ENCODE peak calls at places on chromosomes 11 and 22, in seven cellular contexts. S is choroid plexus epithelial cell, B is glutamatergic neuron, T is cardiac fibroblast, W is H1, D is heart left ventricle, A is heart right ventricle. K is an unnamed sample.

GRCh38 chr11:73244589-73245240 is 26.6 kb downstream of the P2RY2 start:
- DNase-seq in S (no peak), B (no peak), T (no peak), W (no peak), D (no peak), A (no peak), K (no peak)

GRCh38 chr11:134414772-134415765 is 3.0 kb upstream of the B3GAT1 start:
- DNase-seq in S (no peak), B (no peak), T (no peak), W (no peak), D (no peak), A (no peak), K (no peak)

GRCh38 chr11:2251138-2251537 is 19.2 kb downstream of the ASCL2 start:
- DNase-seq in S (no peak), B (no peak), T (no peak), W (no peak), D (no peak), A (no peak), K (no peak)

GRCh38 chr22:45997775-45998637 is 21.0 kb upstream of the WNT7B start:
- DNase-seq in S (no peak), B (no peak), T (no peak), W (no peak), D (no peak), A (no peak), K (no peak)

GRCh38 chr11:120149246-120149645 is 11.3 kb upstream of the TRIM29 start:
- DNase-seq in S (no peak), B (no peak), T (no peak), W (no peak), D (no peak), A (no peak), K (no peak)

GRCh38 chr22:34055525-34056200 is 135.4 kb upstream of the LARGE1 start:
- DNase-seq in S (no peak), B (peak), T (no peak), W (peak), D (no peak), A (no peak), K (no peak)

GRCh38 chr22:38950527-38951111 is 6.8 kb upstream of the APOBEC3A start:
- DNase-seq in S (no peak), B (no peak), T (no peak), W (no peak), D (no peak), A (no peak), K (no peak)

GRCh38 chr22:19287076-19287724 is 4.3 kb downstream of the CLTCL1 start:
- DNase-seq in S (peak), B (no peak), T (no peak), W (no peak), D (no peak), A (no peak), K (no peak)

GRCh38 chr22:37782340-37783168 is 25.2 kb upstream of the GCAT start:
- DNase-seq in S (no peak), B (no peak), T (no peak), W (no peak), D (no peak), A (no peak), K (no peak)

GRCh38 chr11:100677796-100678195 is 9.3 kb upstream of the ARHGAP42 start:
- DNase-seq in S (no peak), B (no peak), T (no peak), W (no peak), D (no peak), A (no peak), K (no peak)

GRCh38 chr11:108198833-108199232 is 23.6 kb downstream of the NPAT start:
- DNase-seq in S (no peak), B (no peak), T (no peak), W (no peak), D (no peak), A (no peak), K (no peak)

GRCh38 chr22:44947029-44947428 is 62.8 kb downstream of the PHF21B start:
- DNase-seq in S (no peak), B (no peak), T (no peak), W (no peak), D (no peak), A (no peak), K (no peak)

GRCh38 chr11:63613517-63614135 is 607 bp downstream of the PLAAT3 start:
- DNase-seq in S (no peak), B (peak), T (peak), W (peak), D (peak), A (peak), K (peak)

GRCh38 chr22:19763141-19764049 is 2.8 kb downstream of the TBX1 start:
- DNase-seq in S (no peak), B (no peak), T (no peak), W (no peak), D (no peak), A (no peak), K (no peak)

GRCh38 chr11:44733877-44734276 is 7.1 kb downstream of the TSPAN18 start:
- DNase-seq in S (no peak), B (no peak), T (no peak), W (no peak), D (no peak), A (no peak), K (no peak)

GRCh38 chr22:22703715-22704114 is 59.3 kb downstream of the GGTLC2 start:
- DNase-seq in S (peak), B (no peak), T (peak), W (no peak), D (no peak), A (no peak), K (no peak)

GRCh38 chr11:85171648-85172257 is 455.4 kb downstream of the DLG2 start:
- DNase-seq in S (peak), B (no peak), T (no peak), W (no peak), D (no peak), A (no peak), K (no peak)

GRCh38 chr11:1640076-1640946 is 10.7 kb downstream of the KRTAP5-5 start:
- DNase-seq in S (peak), B (peak), T (peak), W (peak), D (no peak), A (no peak), K (no peak)

GRCh38 chr11:82980292-82980691 is 78.8 kb downstream of the DDIAS start:
- DNase-seq in S (peak), B (no peak), T (peak), W (no peak), D (no peak), A (no peak), K (no peak)

GRCh38 chr22:37001826-37002225 is 17.4 kb downstream of the TST start:
- DNase-seq in S (no peak), B (no peak), T (no peak), W (no peak), D (no peak), A (no peak), K (no peak)

GRCh38 chr11:34585870-34586654 is 34.8 kb upstream of the EHF start:
- DNase-seq in S (peak), B (no peak), T (peak), W (no peak), D (no peak), A (no peak), K (no peak)

GRCh38 chr11:130390071-130390758 is 38.2 kb downstream of the ADAMTS8 start:
- DNase-seq in S (peak), B (no peak), T (peak), W (no peak), D (no peak), A (no peak), K (no peak)

GRCh38 chr11:48210052-48210451 is 6.6 kb upstream of the OR4B1 start:
- DNase-seq in S (peak), B (no peak), T (no peak), W (no peak), D (no peak), A (no peak), K (no peak)

GRCh38 chr11:61061081-61061826 is 41.0 kb upstream of the CD5 start:
- DNase-seq in S (peak), B (no peak), T (no peak), W (no peak), D (no peak), A (no peak), K (no peak)

GRCh38 chr22:49660794-49661781 is 166.6 kb downstream of the BRD1 start:
- DNase-seq in S (no peak), B (no peak), T (no peak), W (no peak), D (peak), A (no peak), K (peak)

GRCh38 chr11:111963786-111964385 is 26.7 kb downstream of the DIXDC1 start:
- DNase-seq in S (no peak), B (no peak), T (no peak), W (no peak), D (no peak), A (no peak), K (no peak)

GRCh38 chr22:46353483-46354105 is 18.1 kb downstream of the TRMU start:
- DNase-seq in S (no peak), B (no peak), T (peak), W (no peak), D (no peak), A (no peak), K (no peak)

GRCh38 chr11:75319035-75319877 is 32.2 kb downstream of the ARRB1 start:
- DNase-seq in S (no peak), B (no peak), T (no peak), W (no peak), D (no peak), A (no peak), K (no peak)

GRCh38 chr22:46070722-46071450 is 79.4 kb upstream of the PPARA start:
- DNase-seq in S (peak), B (peak), T (peak), W (no peak), D (peak), A (peak), K (peak)

GRCh38 chr11:13928566-13929251 is 33.8 kb upstream of the SPON1 start:
- DNase-seq in S (peak), B (no peak), T (peak), W (no peak), D (no peak), A (no peak), K (no peak)

GRCh38 chr22:49075150-49075549 is 752.5 kb downstream of the BRD1 start:
- DNase-seq in S (no peak), B (no peak), T (no peak), W (no peak), D (no peak), A (no peak), K (no peak)

GRCh38 chr22:48089601-48090331 is 1327.3 kb downstream of the TBC1D22A start:
- DNase-seq in S (peak), B (no peak), T (peak), W (no peak), D (no peak), A (peak), K (peak)

GRCh38 chr11:133900176-133901105 is 55.1 kb upstream of the SPATA19 start:
- DNase-seq in S (no peak), B (no peak), T (no peak), W (no peak), D (peak), A (no peak), K (peak)

GRCh38 chr11:118229274-118229847 is 4.5 kb upstream of the JAML start:
- DNase-seq in S (no peak), B (no peak), T (no peak), W (no peak), D (no peak), A (no peak), K (no peak)
- TF ChIP-seq CTCF in S (no peak), B (no peak), T (no peak), W (no peak), D (no peak), A (no peak), K (no peak)

GRCh38 chr11:72040497-72041363 is 39.6 kb downstream of the NUMA1 start:
- DNase-seq in S (peak), B (peak), T (peak), W (peak), D (peak), A (peak), K (peak)
- TF ChIP-seq CTCF in S (no peak), B (no peak), T (no peak), W (no peak), D (no peak), A (no peak), K (no peak)

DNA sequence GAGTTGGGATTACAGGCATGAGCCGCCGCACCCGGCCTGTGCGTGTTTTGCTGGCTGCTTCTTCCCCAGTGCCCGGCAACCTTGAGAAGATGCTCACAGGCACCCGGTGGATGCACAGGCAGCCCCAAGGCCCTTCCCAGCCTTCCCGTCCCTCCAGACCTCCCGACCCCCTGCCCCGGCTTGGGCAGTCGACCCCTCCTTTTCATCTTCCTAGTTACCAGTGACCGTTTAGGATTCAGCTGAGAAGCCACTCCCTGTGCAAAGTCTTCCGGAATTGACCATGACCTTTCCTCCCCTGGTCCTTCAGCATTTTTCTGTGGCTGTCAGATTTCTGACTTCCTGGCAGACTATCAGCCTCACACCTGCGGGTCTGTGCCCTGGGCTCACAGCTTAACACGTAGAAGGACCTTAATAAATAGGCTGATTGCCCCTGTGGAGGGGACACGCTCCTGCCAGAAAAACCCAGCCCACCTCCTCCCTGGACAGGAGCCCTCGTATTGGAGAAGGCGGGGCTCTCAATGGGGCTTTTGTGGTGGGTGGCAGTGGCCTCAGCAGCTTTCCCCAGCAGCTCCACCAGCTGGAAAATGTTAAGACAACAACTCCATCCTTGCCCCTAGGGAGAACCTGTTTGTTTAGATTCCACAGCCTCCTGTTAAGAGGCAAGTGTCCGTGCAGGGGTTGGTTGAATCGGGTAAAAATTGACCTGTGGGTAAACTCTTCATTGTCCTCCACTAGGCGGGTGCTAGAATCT is 10.4 kb upstream of the ANO1 start:
- DNase-seq in S (no peak), B (no peak), T (no peak), W (no peak), D (no peak), A (no peak), K (peak)
- TF ChIP-seq CTCF in S (no peak), B (no peak), T (no peak), W (peak), D (no peak), A (no peak), K (no peak)

GRCh38 chr11:76674517-76675400 is 4.2 kb upstream of the LRRC32 start:
- DNase-seq in S (no peak), B (no peak), T (no peak), W (no peak), D (no peak), A (no peak), K (no peak)
- TF ChIP-seq CTCF in S (peak), B (no peak), T (no peak), W (peak), D (no peak), A (no peak), K (no peak)

DNA sequence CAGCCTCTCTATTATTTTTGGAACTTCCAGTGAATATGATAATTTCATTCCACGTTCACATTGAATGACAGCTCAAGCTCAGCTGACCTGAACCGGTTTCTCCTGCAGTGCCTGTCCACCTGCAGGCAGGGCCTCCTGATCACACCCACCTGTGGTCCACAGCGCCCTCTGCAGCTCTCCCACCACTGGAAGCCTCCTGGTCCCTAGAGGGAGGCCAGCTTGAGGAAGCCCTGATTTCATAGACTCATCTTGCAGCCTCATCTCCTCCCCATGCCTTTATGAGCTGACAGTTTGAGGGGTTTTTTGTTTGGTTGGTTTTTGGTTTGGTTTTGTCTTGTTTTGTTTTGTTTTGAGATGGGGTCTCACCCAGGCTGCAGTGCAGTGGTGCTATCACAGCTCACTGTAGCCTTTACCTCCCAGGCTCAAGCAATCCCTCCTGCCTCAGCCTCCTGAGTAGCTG is 29.9 kb upstream of the MALAT1 start:
- DNase-seq in S (peak), B (no peak), T (peak), W (no peak), D (peak), A (peak), K (no peak)
- TF ChIP-seq CTCF in S (peak), B (no peak), T (peak), W (peak), D (peak), A (peak), K (no peak)

GRCh38 chr11:125944350-125945010 is 1.4 kb upstream of the VSIG10L2 start:
- DNase-seq in S (no peak), B (no peak), T (no peak), W (no peak), D (no peak), A (no peak), K (no peak)
- TF ChIP-seq CTCF in S (no peak), B (no peak), T (no peak), W (no peak), D (no peak), A (no peak), K (no peak)

K was measured in mesothelial cell of epicardium.